ENCODE peak calls at places on chromosomes 6 and 20, in seven cellular contexts. P is DND-41; R is aorta; D is left lung; H is lower lobe of right lung; M is CD8-positive, alpha-beta T cell; J is thoracic aorta. W is an unnamed sample. For H3K27me3 and H3K4me1, the result is how much of the 10 kb centered on the place peaks cover.

GRCh38 chr20:36506253-36506652 is 35.1 kb upstream of the MYL9 start:
- ATAC-seq in P (peak), H (no peak), M (peak), R (no peak), J (no peak), D (no peak), W (peak)

GRCh38 chr6:5516036-5516435 is 254.7 kb downstream of the FARS2 start:
- ATAC-seq in M (no peak), P (no peak), R (no peak), J (no peak), H (no peak), D (no peak), W (no peak)

GRCh38 chr20:5353624-5354496 is 37.1 kb upstream of the PROKR2 start:
- ATAC-seq in J (no peak), P (no peak), D (no peak), R (no peak), M (no peak), H (no peak), W (no peak)

GRCh38 chr6:45801471-45802289 is 214.0 kb downstream of the CLIC5 start:
- ATAC-seq in M (no peak), D (no peak), H (no peak), P (no peak), R (no peak), J (no peak), W (no peak)

GRCh38 chr20:53395188-53395923 is 198.3 kb downstream of the ZNF217 start:
- ATAC-seq in P (no peak), M (no peak), H (no peak), R (no peak), D (no peak), J (no peak), W (no peak)

GRCh38 chr6:157535354-157536217 is 154.6 kb downstream of the ZDHHC14 start:
- ATAC-seq in R (peak), J (no peak), H (peak), M (peak), D (peak), P (peak), W (peak)

GRCh38 chr6:154994881-154995240 is 254 bp upstream of the TIAM2 start:
- ATAC-seq in H (no peak), P (no peak), R (no peak), M (no peak), J (no peak), D (no peak), W (no peak)

GRCh38 chr6:131909408-131910218 is 41.6 kb downstream of the CCN2 start:
- ATAC-seq in J (no peak), M (peak), P (peak), R (peak), D (peak), H (peak), W (peak)

GRCh38 chr6:56458324-56458884 is 184.3 kb downstream of the DST start:
- ATAC-seq in H (no peak), D (no peak), J (no peak), P (no peak), M (no peak), R (no peak), W (no peak)

GRCh38 chr6:57423468-57423867 is 106.0 kb downstream of the PRIM2 start:
- ATAC-seq in P (no peak), D (no peak), M (no peak), R (no peak), J (no peak), H (no peak), W (no peak)

GRCh38 chr6:43910638-43911353 is 140.8 kb downstream of the VEGFA start:
- ATAC-seq in H (peak), D (peak), M (no peak), P (no peak), J (no peak), R (no peak), W (no peak)

GRCh38 chr20:24746351-24746685 is 202.8 kb upstream of the CST7 start:
- ATAC-seq in D (peak), M (no peak), H (no peak), R (no peak), J (no peak), P (no peak), W (no peak)

GRCh38 chr6:46637933-46638332 is 14.7 kb downstream of the CYP39A1 start:
- ATAC-seq in J (no peak), R (no peak), M (no peak), D (no peak), P (no peak), H (no peak), W (no peak)

GRCh38 chr6:112400282-112400681 is 53.2 kb downstream of the RFPL4B start:
- ATAC-seq in D (no peak), J (no peak), H (no peak), P (no peak), R (no peak), M (no peak), W (no peak)

GRCh38 chr6:138977646-138978167 is 10.3 kb downstream of the REPS1 start:
- ATAC-seq in J (no peak), H (no peak), M (no peak), P (no peak), D (no peak), R (no peak), W (no peak)

GRCh38 chr6:108847738-108848115 is 495 bp upstream of the ARMC2 start:
- ATAC-seq in R (no peak), J (no peak), P (peak), D (peak), H (peak), M (no peak), W (no peak)

GRCh38 chr20:3103369-3104032 is 19.0 kb upstream of the AVP start:
- ATAC-seq in R (no peak), M (no peak), D (no peak), J (no peak), H (no peak), P (no peak), W (no peak)

GRCh38 chr6:38549180-38549579 is 90.5 kb downstream of the BTBD9 start:
- ATAC-seq in R (no peak), J (no peak), H (no peak), M (no peak), D (no peak), P (no peak), W (no peak)

GRCh38 chr6:55868910-55869479 is 6.4 kb downstream of the BMP5 start:
- ATAC-seq in J (no peak), P (no peak), M (no peak), R (no peak), D (no peak), H (no peak), W (no peak)

GRCh38 chr20:58407201-58407873 is 18.3 kb downstream of the VAPB start:
- ATAC-seq in J (no peak), R (no peak), D (no peak), H (no peak), P (no peak), M (no peak), W (no peak)

GRCh38 chr20:36462440-36463211 is 78.7 kb upstream of the MYL9 start:
- ATAC-seq in J (peak), D (peak), R (peak), P (no peak), H (peak), M (no peak), W (no peak)

GRCh38 chr20:62482970-62483369 is 7.2 kb upstream of the GATA5 start:
- ATAC-seq in M (no peak), J (no peak), P (no peak), R (no peak), H (no peak), D (no peak), W (no peak)

GRCh38 chr20:62485701-62486089 is 9.9 kb upstream of the GATA5 start:
- ATAC-seq in D (no peak), R (no peak), P (no peak), J (no peak), M (no peak), H (no peak), W (no peak)

GRCh38 chr20:62483613-62484468 is 8.0 kb upstream of the GATA5 start:
- ATAC-seq in D (no peak), J (no peak), R (no peak), P (no peak), H (no peak), M (no peak), W (no peak)

GRCh38 chr20:62485062-62485700 is 9.4 kb upstream of the GATA5 start:
- ATAC-seq in M (no peak), R (no peak), H (peak), J (no peak), D (peak), P (no peak), W (peak)

GRCh38 chr20:62484478-62484877 is 8.7 kb upstream of the GATA5 start:
- ATAC-seq in R (no peak), H (no peak), M (no peak), J (no peak), D (no peak), P (no peak), W (no peak)
- H3K27me3 ChIP-seq in R (under half), H (half or more), M (under half), J (under half), D (half or more), P (half or more), W (half or more)

DNA sequence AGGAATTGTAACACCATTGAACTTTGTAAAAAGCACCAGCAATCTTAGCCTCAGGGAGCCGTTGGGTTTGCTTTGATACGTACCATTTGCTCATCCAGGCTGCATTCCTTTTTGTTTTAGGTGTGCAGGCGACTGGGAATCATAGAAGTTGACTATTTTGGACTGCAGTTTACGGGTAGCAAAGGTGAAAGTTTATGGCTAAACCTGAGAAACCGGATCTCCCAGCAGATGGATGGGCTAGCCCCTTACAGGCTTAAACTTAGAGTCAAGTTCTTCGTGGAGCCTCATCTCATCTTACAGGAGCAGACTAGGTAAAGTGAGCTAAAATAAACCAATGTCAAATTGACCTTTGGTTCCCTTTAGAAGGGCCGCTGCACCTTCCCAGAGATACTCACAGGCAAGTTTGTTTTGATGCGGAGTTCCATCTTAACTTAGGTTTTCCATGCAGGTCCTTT is 1.6 kb downstream of the MYLIP start:
- ATAC-seq in R (no peak), J (no peak), D (peak), H (no peak), M (peak), P (no peak), W (no peak)
- H3K4me1 ChIP-seq in R (under half), J (under half), D (under half), H (under half), M (under half), P (under half), W (under half)

DNA sequence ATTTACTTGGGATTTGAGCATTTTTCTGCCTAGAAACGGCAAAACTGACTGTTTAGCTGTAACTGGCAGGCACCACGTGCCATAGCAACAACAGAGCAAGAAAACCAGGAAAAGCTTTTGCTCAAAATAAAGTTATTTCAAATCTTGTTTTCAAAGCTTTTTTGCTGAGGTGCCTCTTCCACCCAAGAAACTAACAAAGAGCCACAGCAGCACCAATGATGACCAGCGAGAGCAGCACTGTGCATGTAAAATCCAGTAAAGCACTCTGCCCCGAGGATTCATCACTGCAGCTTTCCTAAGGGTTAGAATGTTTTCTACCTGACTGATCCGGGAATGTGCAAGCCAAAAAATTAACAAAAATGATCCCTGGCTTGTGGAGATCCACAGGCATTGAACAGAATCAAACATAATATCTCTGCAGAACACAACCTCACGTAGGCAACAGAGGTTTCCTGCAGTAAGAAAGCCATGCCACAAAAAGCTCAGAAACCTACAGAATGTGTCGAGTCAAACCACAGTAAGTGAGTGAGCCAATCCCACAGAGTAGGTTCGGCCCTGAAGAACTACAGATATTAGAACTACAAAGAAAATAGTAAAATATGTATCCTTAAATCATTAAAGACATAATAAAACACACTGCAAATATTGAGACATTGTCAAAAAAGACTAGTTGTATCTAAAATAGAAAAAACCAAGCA is 7.4 kb upstream of the ULBP3 start:
- ATAC-seq in H (no peak), R (no peak), M (no peak), D (no peak), P (no peak), J (no peak), W (no peak)
- H3K27ac ChIP-seq in H (no peak), R (no peak), M (no peak), D (no peak), P (no peak), J (no peak), W (no peak)

DNA sequence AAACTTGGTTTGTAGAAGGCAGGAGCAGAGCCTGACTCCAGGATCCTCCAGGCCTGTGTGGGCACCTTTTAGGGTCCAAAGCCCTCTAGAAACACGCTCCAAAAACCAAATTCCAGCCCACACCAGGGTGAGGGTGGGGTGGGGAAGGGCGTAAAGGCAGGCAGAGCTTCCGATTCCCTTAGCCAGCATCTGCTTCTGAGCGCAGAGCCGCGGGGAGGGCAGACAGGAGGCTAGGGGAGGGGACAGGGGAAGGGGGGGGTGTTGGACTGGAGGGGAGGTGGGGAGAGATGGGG is 21.7 kb upstream of the FRMD1 start:
- ATAC-seq in R (no peak), M (no peak), J (no peak), P (no peak), D (no peak), H (no peak), W (no peak)
- H3K27me3 ChIP-seq in R (under half), M (under half), J (under half), P (under half), D (half or more), H (under half), W (half or more)

DNA sequence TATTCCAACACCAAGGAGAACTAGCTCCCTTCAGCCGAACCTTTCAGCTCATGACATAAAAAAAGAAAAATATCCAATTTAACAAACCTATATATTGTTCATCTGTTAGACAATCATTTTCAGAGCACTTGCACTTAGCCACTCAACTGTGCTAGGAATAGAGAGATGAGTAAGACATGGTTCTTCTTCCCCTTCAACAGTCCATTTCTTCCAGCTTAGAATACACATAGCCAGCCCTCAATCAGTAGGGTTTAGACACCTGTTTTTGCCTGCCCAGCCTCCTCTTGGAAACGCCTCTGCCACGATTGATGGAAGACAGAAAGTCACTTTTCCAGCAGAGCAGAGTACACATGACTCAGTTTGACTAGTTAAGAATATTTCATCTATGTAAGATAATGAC is 21.8 kb downstream of the ADNP start:
- ATAC-seq in J (no peak), R (no peak), D (no peak), H (no peak), M (no peak), P (no peak), W (no peak)
- H3K4me1 ChIP-seq in J (half or more), R (under half), D (under half), H (half or more), M (under half), P (under half), W (under half)

DNA sequence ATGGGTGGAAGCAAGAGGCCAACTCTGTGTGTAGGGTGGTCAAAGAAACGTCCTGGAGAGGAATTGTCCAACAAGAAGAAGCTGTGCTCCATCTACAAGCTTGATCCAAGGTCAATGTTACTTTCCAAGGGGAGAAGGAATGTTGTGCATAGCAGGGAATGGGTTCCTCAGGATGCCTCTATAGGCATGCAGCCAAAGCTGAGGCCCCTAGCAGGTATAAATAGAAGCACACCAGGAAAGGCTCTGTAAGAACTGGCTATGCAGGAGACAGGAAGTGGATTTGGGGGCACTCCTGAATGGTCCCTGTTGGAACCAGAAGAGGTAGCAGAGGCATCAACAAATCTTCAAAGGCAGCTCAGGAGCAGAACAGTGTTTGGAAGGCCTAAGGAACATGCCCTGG is 64.3 kb downstream of the FILIP1 start:
- ATAC-seq in J (no peak), R (no peak), D (no peak), P (no peak), H (no peak), M (no peak), W (no peak)
- H3K27ac ChIP-seq in J (peak), R (peak), D (no peak), P (no peak), H (no peak), M (no peak), W (no peak)

GRCh38 chr20:62996596-62996982 is 10.2 kb downstream of the BHLHE23 start:
- ATAC-seq in R (no peak), P (no peak), M (no peak), D (no peak), H (no peak), J (no peak), W (no peak)

GRCh38 chr20:62993856-62994494 is 12.8 kb downstream of the BHLHE23 start:
- ATAC-seq in P (no peak), D (no peak), R (no peak), J (no peak), H (no peak), M (no peak), W (no peak)

GRCh38 chr20:62994850-62995249 is 11.9 kb downstream of the BHLHE23 start:
- ATAC-seq in D (no peak), M (no peak), R (no peak), P (no peak), H (no peak), J (no peak), W (no peak)

GRCh38 chr20:62995898-62996595 is 10.7 kb downstream of the BHLHE23 start:
- ATAC-seq in R (peak), D (no peak), H (no peak), J (no peak), M (no peak), P (no peak), W (no peak)

DNA sequence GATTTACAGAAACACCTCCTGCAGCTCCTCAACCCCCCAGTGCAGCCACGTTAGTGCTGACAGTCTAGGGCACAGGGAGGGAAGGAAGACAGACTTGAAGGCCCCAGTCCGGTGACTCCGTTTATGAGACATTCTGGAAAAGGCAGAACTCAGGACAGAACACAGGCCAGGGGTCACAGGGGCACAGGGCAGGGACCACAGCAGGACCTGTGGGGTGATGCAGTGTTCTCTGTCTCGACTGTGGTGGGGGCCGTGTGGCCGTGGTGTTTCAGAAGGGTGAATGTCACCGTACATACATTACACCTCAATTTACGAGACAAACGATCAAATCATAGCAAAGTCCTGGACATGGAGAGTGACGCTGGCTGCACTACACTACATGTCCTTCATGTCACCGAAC is 11.3 kb downstream of the BHLHE23 start:
- ATAC-seq in D (no peak), P (no peak), J (no peak), R (no peak), M (no peak), H (no peak), W (no peak)
- H3K27me3 ChIP-seq in D (half or more), P (under half), J (under half), R (under half), M (under half), H (half or more), W (half or more)

GRCh38 chr6:137231156-137231555 is 12.0 kb upstream of the IFNGR1 start:
- ATAC-seq in J (no peak), P (no peak), M (no peak), R (no peak), H (no peak), D (no peak), W (no peak)
- H3K4me1 ChIP-seq in J (under half), P (half or more), M (under half), R (under half), H (half or more), D (under half), W (under half)

DNA sequence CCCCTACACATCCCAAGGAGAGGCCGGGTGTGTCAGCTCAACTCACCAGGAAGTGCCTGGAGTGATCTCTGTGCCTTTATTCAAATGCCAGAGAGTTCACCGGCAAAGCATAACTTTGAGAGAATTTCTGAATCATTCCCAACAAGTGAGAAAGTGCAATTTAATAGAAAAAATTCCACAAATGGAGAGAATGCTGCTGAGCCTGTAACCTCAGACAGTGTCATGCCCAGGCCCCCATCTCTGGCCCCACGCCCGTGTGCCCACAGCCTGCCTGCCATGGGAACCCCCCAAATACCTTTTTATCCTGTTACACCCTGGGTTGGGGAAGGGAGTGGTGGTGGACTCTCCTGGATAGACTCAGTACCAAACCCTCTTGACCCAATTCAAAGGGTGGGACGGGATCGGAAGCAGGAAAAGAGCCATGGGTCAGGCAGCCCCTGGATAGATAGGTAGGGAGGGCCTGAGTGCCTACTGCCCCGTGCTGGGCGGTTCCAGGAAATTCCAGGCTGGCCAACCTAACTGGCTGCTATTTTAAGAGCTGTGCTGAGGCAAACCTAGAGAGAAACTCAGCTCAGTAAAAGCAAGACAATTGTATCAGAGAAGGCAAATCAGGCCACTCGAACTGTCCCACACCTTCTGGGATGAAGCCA is 179.0 kb upstream of the FOXA2 start:
- ATAC-seq in D (peak), R (peak), J (peak), P (no peak), M (no peak), H (peak), W (peak)
- H3K27ac ChIP-seq in D (peak), R (peak), J (peak), P (no peak), M (no peak), H (peak), W (peak)

W was measured in gastroesophageal sphincter.